ENCODE peak calls at places on chromosomes 3 and 15, in five cellular contexts. One of them, this sample, is unnamed.

GRCh38 chr3:9820944-9821343 is 10.9 kb downstream of the TTLL3 start:
- DNase-seq in K562: no peak
- DNase-seq in sigmoid colon: no peak
- DNase-seq in GM12891: no peak
- DNase-seq in Panc1: no peak
- DNase-seq in this sample: no peak

GRCh38 chr3:178517665-178518366 is 18.4 kb upstream of the KCNMB2 start:
- DNase-seq in Panc1: no peak
- DNase-seq in sigmoid colon: no peak
- DNase-seq in K562: no peak
- DNase-seq in GM12891: no peak
- DNase-seq in this sample: no peak

GRCh38 chr3:8822141-8822540 is 52.7 kb upstream of the OXTR start:
- DNase-seq in sigmoid colon: no peak
- DNase-seq in Panc1: no peak
- DNase-seq in GM12891: no peak
- DNase-seq in K562: no peak
- DNase-seq in this sample: no peak

GRCh38 chr15:39777497-39777896 is 5.1 kb downstream of the FSIP1 start:
- DNase-seq in Panc1: no peak
- DNase-seq in sigmoid colon: no peak
- DNase-seq in GM12891: no peak
- DNase-seq in K562: no peak
- DNase-seq in this sample: no peak

GRCh38 chr3:53045107-53045783 is 628 bp downstream of the SFMBT1 start:
- DNase-seq in GM12891: peak
- DNase-seq in sigmoid colon: peak
- DNase-seq in K562: peak
- DNase-seq in Panc1: no peak
- DNase-seq in this sample: peak

GRCh38 chr3:197465197-197465995 is 90.4 kb downstream of the BDH1 start:
- DNase-seq in K562: no peak
- DNase-seq in Panc1: no peak
- DNase-seq in GM12891: no peak
- DNase-seq in sigmoid colon: no peak
- DNase-seq in this sample: no peak

GRCh38 chr3:132315851-132316250 is 1.4 kb upstream of the ACP3 start:
- DNase-seq in GM12891: no peak
- DNase-seq in K562: no peak
- DNase-seq in Panc1: no peak
- DNase-seq in sigmoid colon: no peak
- DNase-seq in this sample: no peak

GRCh38 chr3:149055575-149055974 is 30.8 kb downstream of the HLTF start:
- DNase-seq in K562: no peak
- DNase-seq in GM12891: no peak
- DNase-seq in sigmoid colon: no peak
- DNase-seq in Panc1: no peak
- DNase-seq in this sample: no peak

GRCh38 chr15:77028451-77029165 is 33.7 kb downstream of the PSTPIP1 start:
- DNase-seq in Panc1: no peak
- DNase-seq in K562: no peak
- DNase-seq in sigmoid colon: peak
- DNase-seq in GM12891: no peak
- DNase-seq in this sample: no peak

GRCh38 chr3:180116203-180116602 is 79.5 kb upstream of the PEX5L start:
- DNase-seq in sigmoid colon: no peak
- DNase-seq in K562: no peak
- DNase-seq in Panc1: no peak
- DNase-seq in GM12891: no peak
- DNase-seq in this sample: no peak

GRCh38 chr3:42336103-42336502 is 70.1 kb upstream of the CCK start:
- DNase-seq in K562: no peak
- DNase-seq in GM12891: no peak
- DNase-seq in sigmoid colon: no peak
- DNase-seq in Panc1: no peak
- DNase-seq in this sample: no peak

DNA sequence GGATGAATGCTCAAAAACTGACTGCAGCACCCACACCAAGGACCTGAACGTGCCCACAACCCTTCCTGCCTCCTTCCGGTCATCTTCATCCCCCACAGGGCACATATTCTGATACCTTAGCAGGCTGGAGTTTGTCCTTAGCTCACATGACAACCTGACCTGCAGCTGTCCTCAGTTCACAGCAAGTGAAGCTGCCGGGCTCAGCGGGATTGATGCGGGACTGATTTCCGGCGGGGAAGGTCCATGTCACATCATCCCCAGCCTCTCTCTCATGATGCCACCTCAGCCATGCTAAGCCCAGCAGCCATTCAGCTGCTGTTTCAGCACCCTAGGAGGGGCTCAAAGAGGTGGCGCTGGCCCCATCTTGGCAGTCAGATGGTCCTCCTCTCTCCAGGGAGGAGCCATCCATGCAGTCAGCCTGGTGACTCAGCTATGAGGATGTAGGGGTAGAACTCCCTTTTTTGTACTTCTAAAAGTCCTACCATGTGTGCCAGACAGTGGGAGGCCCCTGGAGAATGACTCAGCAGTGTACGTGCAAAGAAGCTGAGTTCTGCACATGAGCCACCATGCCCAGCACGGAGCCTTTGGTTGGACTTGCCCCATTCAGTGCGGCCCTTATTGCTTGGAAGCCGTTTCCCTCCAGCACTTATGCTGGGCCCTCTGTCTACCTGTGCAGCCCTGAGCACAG is 9.5 kb downstream of the CA12 start:
- DNase-seq in Panc1: no peak
- DNase-seq in GM12891: no peak
- DNase-seq in sigmoid colon: peak
- DNase-seq in K562: peak
- DNase-seq in this sample: no peak
- TF ChIP-seq POLR2AphosphoS5 in Panc1: no peak
- TF ChIP-seq POLR2AphosphoS5 in GM12891: no peak
- TF ChIP-seq POLR2AphosphoS5 in sigmoid colon: no peak
- TF ChIP-seq POLR2AphosphoS5 in K562: no peak
- TF ChIP-seq POLR2AphosphoS5 in this sample: no peak

GRCh38 chr3:72891053-72891855 is 3.4 kb downstream of the GXYLT2 start:
- DNase-seq in sigmoid colon: peak
- DNase-seq in GM12891: no peak
- DNase-seq in K562: peak
- DNase-seq in Panc1: no peak
- DNase-seq in this sample: no peak

GRCh38 chr3:72890166-72890925 is 2.5 kb downstream of the GXYLT2 start:
- DNase-seq in K562: no peak
- DNase-seq in sigmoid colon: no peak
- DNase-seq in GM12891: no peak
- DNase-seq in Panc1: no peak
- DNase-seq in this sample: no peak

GRCh38 chr3:72892081-72892763 is 4.4 kb downstream of the GXYLT2 start:
- DNase-seq in K562: no peak
- DNase-seq in GM12891: no peak
- DNase-seq in Panc1: no peak
- DNase-seq in sigmoid colon: peak
- DNase-seq in this sample: no peak

GRCh38 chr3:72894941-72895552 is 7.2 kb downstream of the GXYLT2 start:
- DNase-seq in GM12891: no peak
- DNase-seq in K562: no peak
- DNase-seq in sigmoid colon: no peak
- DNase-seq in Panc1: no peak
- DNase-seq in this sample: no peak

DNA sequence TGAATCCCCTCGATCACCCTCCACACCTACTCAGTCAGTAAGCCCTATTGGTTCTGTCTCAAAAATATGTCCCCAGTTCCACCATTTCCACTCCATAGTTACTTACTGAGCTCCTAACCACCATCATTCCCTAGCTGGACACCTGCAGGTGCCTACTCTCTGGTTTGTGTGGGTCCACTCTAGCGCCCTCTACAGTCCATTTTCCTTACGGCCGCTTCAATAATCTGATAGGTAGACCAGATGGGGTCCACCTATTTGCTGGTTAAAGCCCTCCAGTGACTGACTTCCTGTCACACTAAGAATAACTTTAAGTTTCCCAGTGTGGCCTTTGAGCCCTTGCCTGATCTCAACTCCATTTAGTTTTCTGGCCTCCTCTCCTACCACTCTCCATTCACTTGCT is 5.0 kb downstream of the GXYLT2 start:
- DNase-seq in K562: peak
- DNase-seq in Panc1: no peak
- DNase-seq in GM12891: no peak
- DNase-seq in sigmoid colon: no peak
- DNase-seq in this sample: peak
- TF ChIP-seq POLR2AphosphoS5 in K562: no peak
- TF ChIP-seq POLR2AphosphoS5 in Panc1: no peak
- TF ChIP-seq POLR2AphosphoS5 in GM12891: no peak
- TF ChIP-seq POLR2AphosphoS5 in sigmoid colon: no peak
- TF ChIP-seq POLR2AphosphoS5 in this sample: no peak

GRCh38 chr3:191792580-191792979 is 331.6 kb downstream of the PYDC2 start:
- DNase-seq in GM12891: no peak
- DNase-seq in Panc1: no peak
- DNase-seq in sigmoid colon: no peak
- DNase-seq in K562: no peak
- DNase-seq in this sample: no peak
- TF ChIP-seq POLR2AphosphoS5 in GM12891: no peak
- TF ChIP-seq POLR2AphosphoS5 in Panc1: no peak
- TF ChIP-seq POLR2AphosphoS5 in sigmoid colon: no peak
- TF ChIP-seq POLR2AphosphoS5 in K562: no peak
- TF ChIP-seq POLR2AphosphoS5 in this sample: no peak

GRCh38 chr3:186997061-186998054 is 67.0 kb downstream of the ST6GAL1 start:
- DNase-seq in Panc1: no peak
- DNase-seq in K562: peak
- DNase-seq in sigmoid colon: no peak
- DNase-seq in GM12891: no peak
- DNase-seq in this sample: no peak
- TF ChIP-seq POLR2AphosphoS5 in Panc1: no peak
- TF ChIP-seq POLR2AphosphoS5 in K562: peak
- TF ChIP-seq POLR2AphosphoS5 in sigmoid colon: no peak
- TF ChIP-seq POLR2AphosphoS5 in GM12891: no peak
- TF ChIP-seq POLR2AphosphoS5 in this sample: no peak

GRCh38 chr3:150223568-150223967 is 184.5 kb upstream of the TSC22D2 start:
- DNase-seq in sigmoid colon: no peak
- DNase-seq in K562: no peak
- DNase-seq in Panc1: no peak
- DNase-seq in GM12891: no peak
- DNase-seq in this sample: no peak

GRCh38 chr3:150222646-150223045 is 185.5 kb upstream of the TSC22D2 start:
- DNase-seq in Panc1: no peak
- DNase-seq in sigmoid colon: no peak
- DNase-seq in K562: no peak
- DNase-seq in GM12891: no peak
- DNase-seq in this sample: no peak

GRCh38 chr3:150227839-150228238 is 180.3 kb upstream of the TSC22D2 start:
- DNase-seq in GM12891: peak
- DNase-seq in sigmoid colon: no peak
- DNase-seq in K562: peak
- DNase-seq in Panc1: no peak
- DNase-seq in this sample: peak

GRCh38 chr3:150223090-150223489 is 185.0 kb upstream of the TSC22D2 start:
- DNase-seq in Panc1: no peak
- DNase-seq in GM12891: no peak
- DNase-seq in sigmoid colon: no peak
- DNase-seq in K562: no peak
- DNase-seq in this sample: no peak

DNA sequence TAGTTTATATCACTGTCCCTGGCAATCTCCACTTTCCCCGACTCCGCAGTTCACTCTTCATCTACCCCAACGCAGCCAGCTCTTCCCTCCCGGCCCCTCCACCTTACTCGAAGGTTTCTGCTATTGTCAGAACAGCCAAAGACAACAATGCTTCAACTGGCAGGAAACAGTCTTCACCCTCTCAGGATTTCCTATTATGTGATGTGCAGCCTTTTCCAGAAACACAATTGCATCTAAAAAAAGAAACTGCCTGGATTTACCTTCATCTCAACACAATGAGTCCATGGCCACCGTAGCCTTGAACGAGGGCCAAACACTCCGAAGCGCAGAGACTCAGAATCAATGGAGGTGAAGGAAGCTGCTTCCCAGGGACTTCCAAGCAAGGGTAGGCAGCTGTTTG is 182.1 kb upstream of the TSC22D2 start:
- DNase-seq in K562: no peak
- DNase-seq in GM12891: no peak
- DNase-seq in sigmoid colon: no peak
- DNase-seq in Panc1: no peak
- DNase-seq in this sample: no peak
- TF ChIP-seq POLR2AphosphoS5 in K562: no peak
- TF ChIP-seq POLR2AphosphoS5 in GM12891: no peak
- TF ChIP-seq POLR2AphosphoS5 in sigmoid colon: no peak
- TF ChIP-seq POLR2AphosphoS5 in Panc1: no peak
- TF ChIP-seq POLR2AphosphoS5 in this sample: no peak

GRCh38 chr3:58254144-58254543 is 16.6 kb downstream of the ABHD6 start:
- DNase-seq in Panc1: no peak
- DNase-seq in K562: no peak
- DNase-seq in sigmoid colon: no peak
- DNase-seq in GM12891: no peak
- DNase-seq in this sample: no peak
- TF ChIP-seq POLR2AphosphoS5 in Panc1: no peak
- TF ChIP-seq POLR2AphosphoS5 in K562: no peak
- TF ChIP-seq POLR2AphosphoS5 in sigmoid colon: no peak
- TF ChIP-seq POLR2AphosphoS5 in GM12891: no peak
- TF ChIP-seq POLR2AphosphoS5 in this sample: no peak

DNA sequence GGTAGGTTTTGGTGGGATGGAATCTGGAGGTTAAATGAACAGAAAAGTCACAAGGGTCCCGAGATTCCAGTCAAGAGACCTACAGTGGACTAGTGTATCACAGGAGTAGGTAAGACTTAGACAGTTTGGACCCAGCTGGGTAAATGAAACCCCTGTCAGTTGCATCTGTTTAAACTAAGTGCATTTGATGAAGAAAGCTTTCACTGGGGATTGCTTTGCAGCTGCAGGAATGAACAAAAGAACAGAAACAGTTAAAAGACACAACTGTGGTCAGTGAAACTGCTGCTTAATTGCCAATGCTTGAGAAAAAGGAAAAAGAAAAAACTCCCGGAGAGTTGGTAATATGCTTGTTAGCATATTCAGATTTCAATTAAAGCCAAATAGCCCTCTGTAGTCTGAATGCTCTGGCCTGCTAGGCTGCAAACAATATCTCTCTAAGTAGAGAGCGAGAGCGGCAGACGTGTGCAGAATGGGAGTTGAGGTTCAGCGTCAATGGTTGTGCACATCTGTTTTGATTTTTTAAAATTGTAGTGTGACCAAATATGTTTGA is 37.1 kb downstream of the OXNAD1 start:
- DNase-seq in sigmoid colon: no peak
- DNase-seq in Panc1: no peak
- DNase-seq in K562: no peak
- DNase-seq in GM12891: no peak
- DNase-seq in this sample: no peak
- TF ChIP-seq POLR2AphosphoS5 in sigmoid colon: no peak
- TF ChIP-seq POLR2AphosphoS5 in Panc1: no peak
- TF ChIP-seq POLR2AphosphoS5 in K562: no peak
- TF ChIP-seq POLR2AphosphoS5 in GM12891: no peak
- TF ChIP-seq POLR2AphosphoS5 in this sample: no peak